ENCODE peak calls at places on chromosomes 11 and 22, in ten cellular contexts. F is CD8-positive, alpha-beta memory T cell; J is Karpas-422; R is stomach; H is right cardiac atrium; G is Peyer's patch; C is SK-N-SH; Q is Caco-2; X is DND-41; I is upper lobe of right lung. E is an unnamed sample. For H3K4me1 and H3K27me3, the result is how much of the 10 kb centered on the place peaks cover.

GRCh38 chr11:72776844-72777754 is 16.7 kb downstream of the STARD10 start:
- DNase-seq in J (no peak), F (no peak), Q (peak), X (no peak), R (peak), C (no peak), G (no peak), I (no peak), H (no peak), E (peak)

GRCh38 chr11:2802389-2803185 is 83.0 kb downstream of the CDKN1C start:
- DNase-seq in F (no peak), J (no peak), X (no peak), H (peak), R (peak), G (peak), I (peak), C (no peak), Q (no peak), E (peak)

GRCh38 chr11:36147491-36147890 is 141.7 kb downstream of the COMMD9 start:
- DNase-seq in H (no peak), F (no peak), R (no peak), X (no peak), G (no peak), C (no peak), Q (no peak), I (no peak), J (no peak), E (no peak)

GRCh38 chr11:35717043-35717442 is 54.5 kb downstream of the TRIM44 start:
- DNase-seq in F (no peak), J (no peak), H (no peak), G (no peak), Q (peak), R (no peak), X (no peak), I (no peak), C (no peak), E (no peak)

GRCh38 chr11:31804439-31805036 is 6.6 kb downstream of the PAX6 start:
- DNase-seq in Q (no peak), X (no peak), G (no peak), R (no peak), F (no peak), I (no peak), J (peak), C (peak), H (no peak), E (no peak)

GRCh38 chr11:72395993-72396392 is 38.3 kb downstream of the CLPB start:
- DNase-seq in I (no peak), Q (no peak), C (no peak), X (no peak), G (no peak), H (no peak), R (no peak), J (no peak), F (no peak), E (no peak)

GRCh38 chr11:42410251-42410956 is 901.4 kb upstream of the API5 start:
- DNase-seq in J (peak), I (no peak), H (no peak), F (no peak), G (no peak), R (no peak), Q (no peak), C (no peak), X (no peak), E (no peak)

GRCh38 chr11:34300571-34301295 is 57.1 kb downstream of the ABTB2 start:
- DNase-seq in J (no peak), C (no peak), G (no peak), R (no peak), I (no peak), F (no peak), X (no peak), Q (no peak), H (no peak), E (no peak)

GRCh38 chr11:87176044-87176443 is 138.3 kb downstream of the TMEM135 start:
- DNase-seq in R (no peak), G (no peak), H (no peak), F (no peak), I (no peak), Q (no peak), C (no peak), J (no peak), X (no peak), E (no peak)

GRCh38 chr11:127943763-127944162 is 643.6 kb downstream of the ETS1 start:
- DNase-seq in R (no peak), I (no peak), F (no peak), X (no peak), G (no peak), Q (no peak), C (no peak), H (no peak), J (no peak), E (no peak)

GRCh38 chr11:22491826-22492225 is 133.8 kb downstream of the FANCF start:
- DNase-seq in I (no peak), C (peak), H (no peak), X (no peak), R (no peak), J (no peak), F (no peak), G (no peak), Q (no peak), E (peak)

GRCh38 chr22:19062139-19062789 is 59.9 kb downstream of the DGCR2 start:
- DNase-seq in Q (no peak), I (peak), H (no peak), C (no peak), X (no peak), J (no peak), F (no peak), G (no peak), R (peak), E (peak)

GRCh38 chr11:46450846-46451470 is 59.4 kb upstream of the CHRM4 start:
- DNase-seq in G (no peak), C (no peak), I (no peak), R (no peak), H (no peak), J (no peak), Q (no peak), X (no peak), F (no peak), E (no peak)

GRCh38 chr11:57458410-57459111 is 1.8 kb upstream of the RTN4RL2 start:
- DNase-seq in Q (peak), F (peak), J (peak), G (peak), X (peak), C (peak), R (peak), I (peak), H (peak), E (peak)

GRCh38 chr11:35619030-35619753 is 932 bp downstream of the FJX1 start:
- DNase-seq in R (no peak), J (no peak), G (no peak), Q (peak), C (peak), I (peak), H (peak), X (no peak), F (no peak), E (peak)

GRCh38 chr11:72238040-72238450 is 5.9 kb downstream of the PHOX2A start:
- DNase-seq in R (peak), C (peak), H (peak), X (peak), F (peak), J (peak), G (no peak), I (peak), Q (peak), E (peak)

GRCh38 chr11:33692013-33692504 is 8.6 kb downstream of the C11orf91 start:
- DNase-seq in R (peak), H (peak), C (no peak), G (no peak), F (no peak), J (no peak), X (no peak), I (no peak), Q (no peak), E (peak)

GRCh38 chr11:64987998-64988854 is 8.5 kb downstream of the BATF2 start:
- DNase-seq in Q (no peak), X (no peak), R (no peak), G (no peak), J (no peak), C (no peak), H (no peak), F (no peak), I (no peak), E (no peak)
- H3K4me1 ChIP-seq in Q (under half), X (under half), R (under half), G (under half), J (under half), C (under half), H (under half), F (under half), I (under half), E (under half)

DNA sequence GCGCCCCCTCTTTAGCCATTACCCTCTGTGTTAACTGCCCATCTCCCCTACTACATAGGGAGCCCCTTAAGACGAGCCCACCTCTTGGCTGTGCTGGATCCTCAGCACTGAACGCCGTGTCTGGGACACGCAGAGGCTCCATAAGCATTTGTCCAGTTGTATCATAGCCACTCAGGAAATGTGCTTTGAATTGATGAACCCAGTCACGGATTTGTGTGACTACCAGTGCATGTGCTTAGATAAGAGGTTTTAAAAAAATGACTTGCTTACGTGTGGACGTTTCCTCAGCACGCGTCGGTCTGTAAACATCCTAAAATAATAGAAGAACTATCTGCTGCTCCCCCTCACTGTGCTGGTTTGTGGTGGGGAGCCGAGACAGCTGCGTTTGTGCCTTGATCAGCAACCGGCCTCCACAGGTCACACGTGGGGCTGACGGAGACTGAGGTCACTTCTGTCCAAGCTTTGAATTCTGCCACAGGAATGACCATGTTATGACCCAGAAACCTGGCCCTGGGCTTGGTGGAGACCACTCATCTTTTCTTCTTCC is 4.2 kb downstream of the MICAL2 start:
- DNase-seq in I (no peak), R (no peak), J (no peak), Q (peak), C (no peak), F (no peak), G (no peak), X (no peak), H (no peak), E (no peak)
- H3K4me3 ChIP-seq in I (no peak), R (no peak), J (no peak), Q (no peak), C (no peak), F (no peak), G (no peak), X (no peak), H (no peak), E (no peak)

GRCh38 chr11:27018902-27019544 is 21.6 kb upstream of the BBOX1 start:
- DNase-seq in R (no peak), H (no peak), I (no peak), G (no peak), F (no peak), C (no peak), J (no peak), Q (no peak), X (no peak), E (no peak)
- H3K27me3 ChIP-seq in R (under half), H (under half), I (under half), G (under half), F (under half), C (under half), J (under half), Q (under half), X (under half), E (under half)

GRCh38 chr11:10730151-10730550 is 20.9 kb upstream of the CTR9 start:
- DNase-seq in J (no peak), F (no peak), X (no peak), R (no peak), H (no peak), Q (no peak), C (no peak), G (no peak), I (no peak), E (no peak)
- H3K4me1 ChIP-seq in J (under half), F (under half), X (under half), R (under half), H (under half), Q (under half), C (under half), G (under half), I (under half), E (under half)

GRCh38 chr11:45023065-45023365 is 72.3 kb upstream of the TP53I11 start:
- DNase-seq in H (no peak), G (no peak), I (no peak), Q (no peak), J (no peak), F (no peak), C (no peak), R (no peak), X (no peak), E (no peak)
- H3K4me3 ChIP-seq in H (no peak), G (no peak), I (no peak), Q (no peak), J (no peak), F (no peak), C (no peak), R (no peak), X (no peak), E (no peak)

GRCh38 chr22:22215659-22216449 is 28.7 kb upstream of the VPREB1 start:
- DNase-seq in J (no peak), R (no peak), F (no peak), I (no peak), X (no peak), C (no peak), G (no peak), Q (no peak), H (no peak), E (no peak)
- H3K27me3 ChIP-seq in J (under half), R (under half), F (under half), I (under half), X (under half), C (under half), G (under half), Q (under half), H (under half), E (under half)

GRCh38 chr11:17164361-17165246 is 43.2 kb downstream of the PIK3C2A start:
- DNase-seq in X (no peak), F (no peak), R (no peak), C (no peak), H (no peak), J (no peak), G (no peak), Q (peak), I (no peak), E (no peak)

GRCh38 chr11:17162376-17162775 is 45.4 kb downstream of the PIK3C2A start:
- DNase-seq in F (no peak), H (no peak), X (no peak), I (no peak), Q (no peak), J (no peak), C (no peak), G (no peak), R (no peak), E (no peak)

GRCh38 chr11:17161515-17161914 is 46.3 kb downstream of the PIK3C2A start:
- DNase-seq in R (no peak), J (no peak), X (no peak), I (no peak), H (no peak), G (no peak), C (no peak), F (no peak), Q (no peak), E (no peak)

GRCh38 chr11:17163742-17164141 is 44.0 kb downstream of the PIK3C2A start:
- DNase-seq in J (no peak), X (no peak), C (no peak), G (no peak), I (no peak), H (no peak), Q (no peak), F (no peak), R (no peak), E (no peak)

DNA sequence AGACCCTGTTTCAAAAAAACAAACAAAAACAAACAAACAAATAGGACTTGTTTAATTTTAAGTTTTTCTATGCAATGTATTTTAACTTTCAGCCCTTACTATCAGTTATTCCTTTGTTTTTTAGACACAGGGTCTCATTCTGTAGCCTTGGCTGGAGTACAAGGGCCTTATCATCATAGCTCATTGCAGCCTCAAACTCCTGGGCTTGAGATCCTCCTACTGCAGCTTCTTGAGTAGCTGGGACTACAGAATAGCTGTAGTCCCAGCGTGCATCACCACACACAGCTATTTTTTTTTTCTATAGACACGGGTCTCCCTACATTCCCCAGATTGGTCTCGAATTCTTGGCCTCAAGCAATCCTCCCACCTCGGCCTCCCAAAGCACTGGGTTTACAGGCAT is 44.5 kb downstream of the PIK3C2A start:
- DNase-seq in F (no peak), H (no peak), J (no peak), I (no peak), Q (no peak), C (no peak), X (no peak), R (no peak), G (no peak), E (no peak)
- H3K4me1 ChIP-seq in F (under half), H (under half), J (under half), I (half or more), Q (under half), C (under half), X (under half), R (half or more), G (under half), E (under half)

DNA sequence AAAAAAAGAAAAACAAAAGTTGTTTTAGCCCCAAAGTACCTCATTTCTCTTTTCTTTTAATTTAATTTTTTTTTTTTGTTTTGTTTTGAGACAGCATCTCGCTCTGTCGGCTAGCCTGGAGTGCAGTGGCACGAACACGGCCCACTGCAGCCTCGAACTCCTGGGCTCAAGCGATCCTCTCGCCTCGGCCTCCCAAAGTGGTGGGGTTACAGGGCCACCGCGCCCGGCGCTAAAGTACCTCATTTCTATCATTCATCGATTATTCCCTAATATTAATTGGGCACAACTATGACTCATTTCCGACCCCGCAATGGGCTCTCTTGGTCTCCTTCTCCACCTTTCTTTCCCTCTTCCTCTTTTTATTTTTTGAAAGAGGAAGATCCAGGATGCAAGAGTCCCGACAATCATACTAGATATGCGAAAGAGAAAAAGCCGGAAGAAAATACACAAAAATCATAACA is 521 bp upstream of the AIP start:
- DNase-seq in J (no peak), X (peak), G (no peak), I (no peak), H (peak), R (no peak), F (no peak), Q (no peak), C (no peak), E (no peak)
- H3K4me3 ChIP-seq in J (peak), X (peak), G (peak), I (peak), H (peak), R (peak), F (peak), Q (peak), C (peak), E (no peak)

DNA sequence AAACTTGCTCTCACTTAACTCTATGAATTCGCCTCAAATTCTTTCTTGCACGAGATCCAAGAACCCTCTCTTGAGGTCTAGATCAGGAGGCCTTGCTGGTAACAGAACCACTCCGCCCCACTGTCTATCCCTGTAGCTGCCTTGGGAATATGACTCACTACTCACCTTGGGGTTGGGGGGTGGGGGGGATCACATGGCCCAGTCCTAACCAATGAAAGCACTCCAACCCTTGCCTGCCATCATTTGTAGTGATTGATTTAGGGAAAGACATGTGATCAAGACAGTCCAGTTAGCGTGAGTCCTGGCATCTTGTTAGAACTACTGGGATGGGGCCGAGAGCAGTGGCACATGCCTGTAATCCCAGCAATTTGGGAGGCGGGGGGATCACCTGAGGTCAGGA is 4.8 kb upstream of the MRTFA start:
- DNase-seq in G (no peak), C (no peak), R (no peak), F (no peak), X (no peak), I (no peak), Q (no peak), H (no peak), J (no peak), E (no peak)
- H3K27me3 ChIP-seq in G (under half), C (under half), R (under half), F (under half), X (under half), I (under half), Q (under half), H (under half), J (under half), E (under half)

DNA sequence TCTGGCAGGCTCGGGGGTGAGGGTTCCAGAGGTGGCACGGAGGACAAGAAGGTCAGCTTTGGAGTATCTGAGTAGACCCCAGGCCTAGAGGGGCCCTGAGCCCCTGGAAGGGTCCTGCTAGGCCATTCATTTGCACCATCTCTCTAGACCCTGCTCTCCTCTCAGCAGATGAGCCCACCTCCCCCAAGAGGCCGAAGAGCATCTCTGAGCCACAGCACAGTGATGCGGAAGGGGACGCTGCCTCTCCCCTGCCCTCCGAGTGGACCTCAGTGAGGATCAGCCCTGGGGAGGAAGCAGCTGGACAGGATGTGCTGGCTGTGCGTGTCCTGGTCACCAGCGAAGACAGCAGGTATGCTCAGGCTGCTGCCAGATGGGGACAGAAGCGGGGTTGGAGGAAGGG is 101.6 kb upstream of the PARVA start:
- DNase-seq in Q (no peak), I (no peak), H (no peak), J (no peak), R (no peak), G (no peak), X (no peak), F (no peak), C (no peak), E (no peak)
- H3K4me1 ChIP-seq in Q (under half), I (under half), H (under half), J (under half), R (under half), G (under half), X (under half), F (under half), C (under half), E (under half)